ENCODE peak calls at places on chromosome 16, in nine cellular contexts. One of them, this sample, is unnamed. For H3K36me3, the result is how much of the 10 kb centered on the place peaks cover.

GRCh38 chr16:24851700-24852099 is 5.9 kb downstream of the SLC5A11 start:
- DNase-seq in stomach: no peak
- DNase-seq in spleen: no peak
- DNase-seq in heart left ventricle: no peak
- DNase-seq in uterus: no peak
- DNase-seq in K562: no peak
- DNase-seq in gastrocnemius medialis: no peak
- DNase-seq in sigmoid colon: no peak
- DNase-seq in IMR-90: peak
- DNase-seq in this sample: no peak

GRCh38 chr16:27446721-27447120 is 44.7 kb downstream of the IL21R start:
- DNase-seq in uterus: no peak
- DNase-seq in sigmoid colon: no peak
- DNase-seq in heart left ventricle: no peak
- DNase-seq in stomach: no peak
- DNase-seq in spleen: peak
- DNase-seq in K562: no peak
- DNase-seq in gastrocnemius medialis: no peak
- DNase-seq in IMR-90: no peak
- DNase-seq in this sample: no peak

GRCh38 chr16:4506450-4506849 is 30.3 kb downstream of the HMOX2 start:
- DNase-seq in spleen: no peak
- DNase-seq in gastrocnemius medialis: peak
- DNase-seq in sigmoid colon: peak
- DNase-seq in stomach: peak
- DNase-seq in uterus: peak
- DNase-seq in K562: peak
- DNase-seq in heart left ventricle: peak
- DNase-seq in IMR-90: peak
- DNase-seq in this sample: peak

GRCh38 chr16:8893426-8893825 is 11.3 kb downstream of the LITAFD start:
- DNase-seq in heart left ventricle: no peak
- DNase-seq in uterus: no peak
- DNase-seq in stomach: no peak
- DNase-seq in sigmoid colon: peak
- DNase-seq in spleen: peak
- DNase-seq in gastrocnemius medialis: no peak
- DNase-seq in K562: no peak
- DNase-seq in IMR-90: no peak
- DNase-seq in this sample: no peak

GRCh38 chr16:75580-76501 is 2.2 kb upstream of the MPG start:
- DNase-seq in stomach: peak
- DNase-seq in gastrocnemius medialis: peak
- DNase-seq in spleen: no peak
- DNase-seq in sigmoid colon: peak
- DNase-seq in K562: peak
- DNase-seq in uterus: peak
- DNase-seq in IMR-90: peak
- DNase-seq in heart left ventricle: peak
- DNase-seq in this sample: peak

GRCh38 chr16:81873843-81874752 is 95.0 kb downstream of the PLCG2 start:
- DNase-seq in gastrocnemius medialis: no peak
- DNase-seq in IMR-90: peak
- DNase-seq in stomach: peak
- DNase-seq in sigmoid colon: no peak
- DNase-seq in spleen: peak
- DNase-seq in heart left ventricle: peak
- DNase-seq in uterus: peak
- DNase-seq in K562: peak
- DNase-seq in this sample: peak

GRCh38 chr16:86568677-86569623 is 2.3 kb downstream of the FOXC2 start:
- DNase-seq in heart left ventricle: no peak
- DNase-seq in IMR-90: no peak
- DNase-seq in gastrocnemius medialis: no peak
- DNase-seq in spleen: peak
- DNase-seq in uterus: no peak
- DNase-seq in K562: no peak
- DNase-seq in stomach: no peak
- DNase-seq in sigmoid colon: no peak
- DNase-seq in this sample: no peak

GRCh38 chr16:85028638-85029412 is 1.2 kb downstream of the KIAA0513 start:
- DNase-seq in IMR-90: peak
- DNase-seq in uterus: peak
- DNase-seq in spleen: peak
- DNase-seq in heart left ventricle: peak
- DNase-seq in sigmoid colon: peak
- DNase-seq in K562: no peak
- DNase-seq in stomach: peak
- DNase-seq in gastrocnemius medialis: peak
- DNase-seq in this sample: peak

GRCh38 chr16:77063617-77064016 is 127.4 kb upstream of the MON1B start:
- DNase-seq in heart left ventricle: peak
- DNase-seq in uterus: no peak
- DNase-seq in gastrocnemius medialis: no peak
- DNase-seq in stomach: no peak
- DNase-seq in K562: no peak
- DNase-seq in sigmoid colon: no peak
- DNase-seq in IMR-90: no peak
- DNase-seq in spleen: no peak
- DNase-seq in this sample: no peak

GRCh38 chr16:85436636-85437160 is 176.4 kb upstream of the GSE1 start:
- DNase-seq in uterus: peak
- DNase-seq in sigmoid colon: no peak
- DNase-seq in spleen: no peak
- DNase-seq in gastrocnemius medialis: no peak
- DNase-seq in stomach: peak
- DNase-seq in heart left ventricle: no peak
- DNase-seq in IMR-90: no peak
- DNase-seq in K562: peak
- DNase-seq in this sample: peak

GRCh38 chr16:49011807-49012345 is 269.8 kb downstream of the CBLN1 start:
- DNase-seq in uterus: no peak
- DNase-seq in gastrocnemius medialis: no peak
- DNase-seq in stomach: no peak
- DNase-seq in sigmoid colon: no peak
- DNase-seq in K562: no peak
- DNase-seq in spleen: no peak
- DNase-seq in IMR-90: no peak
- DNase-seq in heart left ventricle: no peak
- DNase-seq in this sample: no peak

GRCh38 chr16:49458656-49459445 is 85.2 kb downstream of the C16orf78 start:
- DNase-seq in spleen: peak
- DNase-seq in gastrocnemius medialis: no peak
- DNase-seq in heart left ventricle: no peak
- DNase-seq in stomach: peak
- DNase-seq in sigmoid colon: peak
- DNase-seq in IMR-90: no peak
- DNase-seq in K562: no peak
- DNase-seq in uterus: no peak
- DNase-seq in this sample: no peak

GRCh38 chr16:86016201-86016965 is 117.4 kb downstream of the IRF8 start:
- DNase-seq in IMR-90: peak
- DNase-seq in stomach: no peak
- DNase-seq in gastrocnemius medialis: no peak
- DNase-seq in heart left ventricle: no peak
- DNase-seq in uterus: no peak
- DNase-seq in K562: peak
- DNase-seq in spleen: no peak
- DNase-seq in sigmoid colon: peak
- DNase-seq in this sample: peak

GRCh38 chr16:74601131-74601871 is 5.6 kb downstream of the GLG1 start:
- DNase-seq in stomach: no peak
- DNase-seq in sigmoid colon: no peak
- DNase-seq in IMR-90: no peak
- DNase-seq in spleen: peak
- DNase-seq in gastrocnemius medialis: no peak
- DNase-seq in uterus: no peak
- DNase-seq in heart left ventricle: no peak
- DNase-seq in K562: no peak
- DNase-seq in this sample: no peak

GRCh38 chr16:22983614-22984013 is 165.6 kb downstream of the USP31 start:
- DNase-seq in stomach: no peak
- DNase-seq in K562: no peak
- DNase-seq in uterus: no peak
- DNase-seq in IMR-90: no peak
- DNase-seq in sigmoid colon: no peak
- DNase-seq in spleen: no peak
- DNase-seq in heart left ventricle: no peak
- DNase-seq in gastrocnemius medialis: no peak
- DNase-seq in this sample: no peak

GRCh38 chr16:6633441-6633840 is 699.2 kb upstream of the RBFOX1 start:
- DNase-seq in stomach: no peak
- DNase-seq in IMR-90: no peak
- DNase-seq in gastrocnemius medialis: no peak
- DNase-seq in spleen: no peak
- DNase-seq in heart left ventricle: no peak
- DNase-seq in uterus: no peak
- DNase-seq in sigmoid colon: no peak
- DNase-seq in K562: no peak
- DNase-seq in this sample: peak

GRCh38 chr16:1745181-1745899 is 26.0 kb downstream of the NME3 start:
- DNase-seq in spleen: no peak
- DNase-seq in IMR-90: peak
- DNase-seq in gastrocnemius medialis: no peak
- DNase-seq in K562: no peak
- DNase-seq in uterus: no peak
- DNase-seq in heart left ventricle: no peak
- DNase-seq in sigmoid colon: no peak
- DNase-seq in stomach: no peak
- DNase-seq in this sample: no peak
- H3K4me3 ChIP-seq in spleen: no peak
- H3K4me3 ChIP-seq in IMR-90: no peak
- H3K4me3 ChIP-seq in gastrocnemius medialis: no peak
- H3K4me3 ChIP-seq in K562: no peak
- H3K4me3 ChIP-seq in uterus: no peak
- H3K4me3 ChIP-seq in heart left ventricle: no peak
- H3K4me3 ChIP-seq in sigmoid colon: no peak
- H3K4me3 ChIP-seq in stomach: no peak
- H3K4me3 ChIP-seq in this sample: no peak

DNA sequence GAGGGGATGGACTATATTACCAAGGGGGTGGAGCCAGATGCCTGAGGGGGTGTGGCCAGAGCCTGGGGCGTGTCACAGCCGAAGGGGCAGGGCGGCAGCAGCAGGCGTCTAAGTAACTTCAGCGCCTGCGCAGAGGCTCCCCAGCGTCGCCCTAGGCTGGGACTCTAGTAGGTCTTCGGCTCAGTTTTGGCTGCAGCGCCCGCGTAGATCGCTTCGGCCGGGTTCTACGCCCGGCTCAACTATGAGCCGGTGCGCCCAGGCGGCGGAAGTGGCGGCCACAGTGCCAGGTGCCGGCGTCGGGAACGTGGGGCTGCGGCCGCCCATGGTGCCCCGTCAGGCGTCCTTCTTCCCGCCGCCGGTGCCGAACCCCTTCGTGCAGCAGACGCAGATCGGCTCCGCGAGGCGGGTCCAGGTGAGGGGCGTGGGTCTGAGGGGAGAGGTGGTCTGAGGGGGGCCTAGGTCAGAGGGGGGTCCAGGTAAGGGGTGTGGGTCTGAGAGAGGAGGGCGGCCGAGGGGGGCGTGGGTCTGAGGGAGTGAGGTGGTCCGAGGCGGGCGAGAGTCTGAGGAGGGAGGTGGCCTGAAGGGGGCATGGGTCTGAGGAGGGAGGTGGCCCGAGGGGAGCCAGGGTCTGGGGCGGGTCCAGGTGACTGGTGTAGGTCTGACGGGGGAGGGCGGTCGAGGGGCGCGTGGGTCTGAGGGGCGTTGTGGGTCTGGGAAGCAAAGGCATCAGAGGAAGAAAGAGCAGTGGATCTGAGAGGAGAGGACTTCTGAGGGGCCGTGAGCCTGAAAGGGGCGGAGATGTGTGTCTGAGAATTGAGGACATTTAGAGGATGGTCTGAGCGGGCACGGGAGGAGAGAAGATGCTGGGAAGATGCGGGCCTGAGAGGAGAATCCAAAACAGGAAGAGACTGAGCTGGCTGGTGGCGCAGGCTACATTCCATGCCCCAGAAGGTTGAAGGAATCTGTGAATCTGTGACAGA is at the start of gene LPCAT2:
- DNase-seq in heart left ventricle: peak
- DNase-seq in K562: peak
- DNase-seq in IMR-90: peak
- DNase-seq in sigmoid colon: peak
- DNase-seq in spleen: peak
- DNase-seq in gastrocnemius medialis: peak
- DNase-seq in uterus: peak
- DNase-seq in stomach: peak
- DNase-seq in this sample: peak
- H3K36me3 ChIP-seq in heart left ventricle: under half
- H3K36me3 ChIP-seq in K562: under half
- H3K36me3 ChIP-seq in IMR-90: under half
- H3K36me3 ChIP-seq in sigmoid colon: under half
- H3K36me3 ChIP-seq in spleen: under half
- H3K36me3 ChIP-seq in gastrocnemius medialis: under half
- H3K36me3 ChIP-seq in uterus: under half
- H3K36me3 ChIP-seq in stomach: under half
- H3K36me3 ChIP-seq in this sample: under half

DNA sequence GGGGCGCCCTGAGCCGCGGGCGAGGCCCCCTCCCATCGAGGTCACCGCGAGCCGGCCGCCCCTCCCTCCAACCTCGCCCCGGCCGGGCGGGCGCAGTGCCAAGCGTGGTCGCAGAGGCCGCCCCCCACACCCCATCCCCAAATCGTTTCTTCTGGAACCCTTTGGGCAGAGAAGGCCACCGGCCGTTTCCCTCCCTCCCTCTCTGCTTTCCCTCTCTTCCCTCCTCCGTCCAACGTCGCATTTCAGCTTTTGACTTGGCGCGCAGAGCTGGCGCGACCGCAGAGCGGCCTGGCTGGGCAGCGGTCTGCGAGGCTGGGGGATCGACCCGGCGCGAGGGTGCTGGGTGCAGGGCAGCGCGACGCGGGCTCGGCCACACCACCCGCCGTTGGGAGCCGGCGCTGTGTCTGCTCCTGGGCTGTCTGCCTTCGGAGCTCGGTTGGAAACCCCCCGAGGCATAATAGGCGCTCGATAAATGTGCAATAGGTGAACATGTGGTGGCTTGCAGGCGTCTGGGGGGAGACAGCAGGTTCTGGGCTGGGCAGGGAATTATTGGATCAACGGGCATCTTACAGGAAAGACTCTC is 2.9 kb upstream of the NTN3 start:
- DNase-seq in stomach: no peak
- DNase-seq in sigmoid colon: no peak
- DNase-seq in gastrocnemius medialis: no peak
- DNase-seq in uterus: no peak
- DNase-seq in spleen: no peak
- DNase-seq in IMR-90: peak
- DNase-seq in heart left ventricle: no peak
- DNase-seq in K562: no peak
- DNase-seq in this sample: peak
- TF ChIP-seq POLR2A in stomach: no peak
- TF ChIP-seq POLR2A in sigmoid colon: no peak
- TF ChIP-seq POLR2A in gastrocnemius medialis: no peak
- TF ChIP-seq POLR2A in uterus: no peak
- TF ChIP-seq POLR2A in spleen: no peak
- TF ChIP-seq POLR2A in IMR-90: no peak
- TF ChIP-seq POLR2A in heart left ventricle: no peak
- TF ChIP-seq POLR2A in K562: no peak
- TF ChIP-seq POLR2A in this sample: no peak

DNA sequence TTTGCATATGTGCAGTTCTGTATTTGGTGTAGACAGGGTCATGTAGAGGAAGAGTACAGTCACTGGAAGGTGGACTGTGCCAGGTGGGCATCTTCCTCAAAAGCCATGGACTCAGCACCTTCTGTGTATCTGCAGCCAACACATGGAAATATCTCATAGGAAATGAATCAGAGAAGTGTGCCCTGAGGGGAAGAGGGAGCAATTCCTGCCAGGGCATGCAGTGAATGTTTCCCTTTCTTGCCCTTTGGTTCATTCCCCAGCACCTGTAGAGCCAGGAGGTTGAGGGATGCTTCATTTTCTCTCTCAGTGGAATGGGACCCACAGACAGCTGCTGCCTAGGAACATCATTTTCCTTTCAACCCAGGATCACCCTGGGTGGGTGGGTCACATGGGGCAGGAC is 146.1 kb upstream of the HSBP1 start:
- DNase-seq in sigmoid colon: no peak
- DNase-seq in IMR-90: no peak
- DNase-seq in gastrocnemius medialis: no peak
- DNase-seq in uterus: no peak
- DNase-seq in stomach: no peak
- DNase-seq in K562: no peak
- DNase-seq in heart left ventricle: no peak
- DNase-seq in spleen: no peak
- DNase-seq in this sample: no peak
- H3K4me3 ChIP-seq in sigmoid colon: no peak
- H3K4me3 ChIP-seq in IMR-90: no peak
- H3K4me3 ChIP-seq in gastrocnemius medialis: no peak
- H3K4me3 ChIP-seq in uterus: no peak
- H3K4me3 ChIP-seq in stomach: no peak
- H3K4me3 ChIP-seq in K562: no peak
- H3K4me3 ChIP-seq in heart left ventricle: no peak
- H3K4me3 ChIP-seq in spleen: no peak
- H3K4me3 ChIP-seq in this sample: no peak

This sample was measured in body of pancreas.